ENCODE peak calls at places on chromosomes 16 and 17, in seven cellular contexts. One of them, this sample, is unnamed.

GRCh38 chr17:2936771-2937321 is 126.6 kb downstream of the OR1D5 start:
- DNase-seq in cardiac septum: no peak
- DNase-seq in pulmonary artery endothelial cell: no peak
- DNase-seq in NCI-H2029 treated with DMSO at 0.1 percent for 48 hours: no peak
- DNase-seq in lower leg skin: no peak
- DNase-seq in activated naive CD4-positive, alpha-beta T cell: no peak
- DNase-seq in posterior cingulate gyrus: no peak
- DNase-seq in this sample: no peak

GRCh38 chr16:89924298-89924924 is 1.3 kb downstream of the TUBB3 start:
- DNase-seq in cardiac septum: no peak
- DNase-seq in pulmonary artery endothelial cell: no peak
- DNase-seq in NCI-H2029 treated with DMSO at 0.1 percent for 48 hours: no peak
- DNase-seq in lower leg skin: no peak
- DNase-seq in activated naive CD4-positive, alpha-beta T cell: no peak
- DNase-seq in posterior cingulate gyrus: peak; percentile 43
- DNase-seq in this sample: peak; percentile 85

GRCh38 chr17:39920218-39921210 is 2.1 kb upstream of the GSDMB start:
- DNase-seq in cardiac septum: no peak
- DNase-seq in pulmonary artery endothelial cell: no peak
- DNase-seq in NCI-H2029 treated with DMSO at 0.1 percent for 48 hours: no peak
- DNase-seq in lower leg skin: no peak
- DNase-seq in activated naive CD4-positive, alpha-beta T cell: no peak
- DNase-seq in posterior cingulate gyrus: no peak
- DNase-seq in this sample: no peak

GRCh38 chr17:65523853-65524664 is 37.4 kb downstream of the AXIN2 start:
- DNase-seq in cardiac septum: no peak
- DNase-seq in pulmonary artery endothelial cell: no peak
- DNase-seq in NCI-H2029 treated with DMSO at 0.1 percent for 48 hours: no peak
- DNase-seq in lower leg skin: no peak
- DNase-seq in activated naive CD4-positive, alpha-beta T cell: no peak
- DNase-seq in posterior cingulate gyrus: no peak
- DNase-seq in this sample: no peak

GRCh38 chr17:64787255-64787920 is 125.3 kb upstream of the SMURF2 start:
- DNase-seq in cardiac septum: no peak
- DNase-seq in pulmonary artery endothelial cell: no peak
- DNase-seq in NCI-H2029 treated with DMSO at 0.1 percent for 48 hours: no peak
- DNase-seq in lower leg skin: no peak
- DNase-seq in activated naive CD4-positive, alpha-beta T cell: no peak
- DNase-seq in posterior cingulate gyrus: no peak
- DNase-seq in this sample: no peak

GRCh38 chr17:3024346-3024745 is 39.1 kb downstream of the OR1D5 start:
- DNase-seq in cardiac septum: no peak
- DNase-seq in pulmonary artery endothelial cell: no peak
- DNase-seq in NCI-H2029 treated with DMSO at 0.1 percent for 48 hours: no peak
- DNase-seq in lower leg skin: no peak
- DNase-seq in activated naive CD4-positive, alpha-beta T cell: no peak
- DNase-seq in posterior cingulate gyrus: no peak
- DNase-seq in this sample: no peak

GRCh38 chr16:23048164-23048563 is 101.1 kb downstream of the USP31 start:
- DNase-seq in cardiac septum: no peak
- DNase-seq in pulmonary artery endothelial cell: no peak
- DNase-seq in NCI-H2029 treated with DMSO at 0.1 percent for 48 hours: no peak
- DNase-seq in lower leg skin: no peak
- DNase-seq in activated naive CD4-positive, alpha-beta T cell: no peak
- DNase-seq in posterior cingulate gyrus: no peak
- DNase-seq in this sample: no peak

GRCh38 chr17:81722184-81723120 is 10.4 kb downstream of the SLC25A10 start:
- DNase-seq in cardiac septum: no peak
- DNase-seq in pulmonary artery endothelial cell: no peak
- DNase-seq in NCI-H2029 treated with DMSO at 0.1 percent for 48 hours: no peak
- DNase-seq in lower leg skin: peak; percentile 72
- DNase-seq in activated naive CD4-positive, alpha-beta T cell: no peak
- DNase-seq in posterior cingulate gyrus: no peak
- DNase-seq in this sample: no peak

GRCh38 chr17:58403312-58403711 is 14.0 kb downstream of the RNF43 start:
- DNase-seq in cardiac septum: no peak
- DNase-seq in pulmonary artery endothelial cell: no peak
- DNase-seq in NCI-H2029 treated with DMSO at 0.1 percent for 48 hours: no peak
- DNase-seq in lower leg skin: no peak
- DNase-seq in activated naive CD4-positive, alpha-beta T cell: no peak
- DNase-seq in posterior cingulate gyrus: no peak
- DNase-seq in this sample: no peak

GRCh38 chr17:14808425-14808824 is 456.7 kb downstream of the PMP22 start:
- DNase-seq in cardiac septum: no peak
- DNase-seq in pulmonary artery endothelial cell: no peak
- DNase-seq in NCI-H2029 treated with DMSO at 0.1 percent for 48 hours: no peak
- DNase-seq in lower leg skin: no peak
- DNase-seq in activated naive CD4-positive, alpha-beta T cell: no peak
- DNase-seq in posterior cingulate gyrus: no peak
- DNase-seq in this sample: no peak